ENCODE peak calls at places on chromosomes 3 and 15, in seven cellular contexts. Q is RPMI8226, R is KG1, K is LHCN-M2, U is NCI-H2081 treated with DMSO at 0.1 percent for 48 hours, D is brain pericyte, T is caudate nucleus. X is an unnamed sample.

GRCh38 chr15:95872366-95872771 is 458.1 kb upstream of the NR2F2 start:
- DNase-seq in Q (no peak), R (no peak), K (peak), U (no peak), D (no peak), T (no peak), X (no peak)

GRCh38 chr3:197791120-197792018 is at the start of gene LRCH3:
- DNase-seq in Q (peak), R (peak), K (peak), U (peak), D (peak), T (peak), X (peak)

GRCh38 chr3:133283958-133284807 is 115.7 kb upstream of the BFSP2 start:
- DNase-seq in Q (no peak), R (no peak), K (no peak), U (no peak), D (no peak), T (no peak), X (no peak)

GRCh38 chr3:126022741-126023359 is 53.9 kb downstream of the ROPN1B start:
- DNase-seq in Q (no peak), R (no peak), K (no peak), U (no peak), D (no peak), T (no peak), X (no peak)

GRCh38 chr3:150401285-150401684 is 6.8 kb upstream of the TSC22D2 start:
- DNase-seq in Q (no peak), R (no peak), K (no peak), U (no peak), D (no peak), T (no peak), X (no peak)

GRCh38 chr15:58355965-58356358 is 75.8 kb upstream of the LIPC start:
- DNase-seq in Q (no peak), R (no peak), K (no peak), U (no peak), D (no peak), T (no peak), X (no peak)

GRCh38 chr15:58185439-58185838 is 47.3 kb downstream of the AQP9 start:
- DNase-seq in Q (no peak), R (no peak), K (peak), U (no peak), D (no peak), T (no peak), X (no peak)

GRCh38 chr3:79769234-79769633 is 1.4 kb upstream of the ROBO1 start:
- DNase-seq in Q (no peak), R (no peak), K (no peak), U (no peak), D (no peak), T (no peak), X (no peak)

GRCh38 chr15:32870240-32871033 is 152.6 kb downstream of the GREM1 start:
- DNase-seq in Q (no peak), R (no peak), K (peak), U (no peak), D (peak), T (no peak), X (no peak)

GRCh38 chr3:146050700-146051099 is 110.3 kb downstream of the PLOD2 start:
- DNase-seq in Q (no peak), R (no peak), K (peak), U (no peak), D (no peak), T (no peak), X (no peak)

GRCh38 chr3:60322334-60322856 is 928.9 kb downstream of the FHIT start:
- DNase-seq in Q (no peak), R (no peak), K (no peak), U (no peak), D (no peak), T (no peak), X (no peak)

GRCh38 chr3:71454513-71455423 is 128.8 kb downstream of the FOXP1 start:
- DNase-seq in Q (no peak), R (no peak), K (no peak), U (no peak), D (no peak), T (no peak), X (no peak)

GRCh38 chr3:194168994-194169393 is 33.0 kb downstream of the HES1 start:
- DNase-seq in Q (no peak), R (no peak), K (no peak), U (no peak), D (no peak), T (no peak), X (no peak)

GRCh38 chr3:72317491-72317890 is 530.8 kb downstream of the SHQ1 start:
- DNase-seq in Q (no peak), R (no peak), K (no peak), U (no peak), D (no peak), T (no peak), X (no peak)

GRCh38 chr3:127404614-127405598 is 117.1 kb upstream of the PRR20G start:
- DNase-seq in Q (no peak), R (no peak), K (no peak), U (no peak), D (no peak), T (no peak), X (peak)

GRCh38 chr15:86444527-86444926 is 364.9 kb downstream of the AGBL1 start:
- DNase-seq in Q (no peak), R (no peak), K (no peak), U (no peak), D (no peak), T (no peak), X (no peak)

GRCh38 chr15:64527263-64527984 is 67.0 kb downstream of the ZNF609 start:
- DNase-seq in Q (no peak), R (no peak), K (peak), U (no peak), D (no peak), T (no peak), X (no peak)

GRCh38 chr3:172627057-172627809 is 83.6 kb downstream of the NCEH1 start:
- DNase-seq in Q (no peak), R (no peak), K (no peak), U (no peak), D (no peak), T (no peak), X (no peak)

GRCh38 chr15:69414702-69415161 is 583 bp downstream of the KIF23 start:
- DNase-seq in Q (peak), R (no peak), K (peak), U (no peak), D (no peak), T (no peak), X (no peak)

GRCh38 chr3:12869025-12869695 is 27.8 kb upstream of the RPL32 start:
- DNase-seq in Q (peak), R (no peak), K (no peak), U (no peak), D (no peak), T (no peak), X (no peak)

GRCh38 chr3:149512073-149512782 is 37.7 kb downstream of the TM4SF4 start:
- DNase-seq in Q (peak), R (peak), K (peak), U (peak), D (no peak), T (no peak), X (peak)

GRCh38 chr3:87367752-87368151 is 91.4 kb upstream of the POU1F1 start:
- DNase-seq in Q (no peak), R (no peak), K (no peak), U (no peak), D (no peak), T (no peak), X (no peak)

GRCh38 chr3:127779747-127780146 is 42.6 kb downstream of the MGLL start:
- DNase-seq in Q (peak), R (no peak), K (peak), U (no peak), D (no peak), T (no peak), X (no peak)

GRCh38 chr15:42650208-42651066 is 75.0 kb downstream of the STARD9 start:
- DNase-seq in Q (peak), R (peak), K (peak), U (peak), D (peak), T (no peak), X (peak)

GRCh38 chr3:152443212-152444023 is 174.7 kb downstream of the MBNL1 start:
- DNase-seq in Q (no peak), R (no peak), K (no peak), U (no peak), D (no peak), T (no peak), X (no peak)

GRCh38 chr15:72353266-72353665 is 22.5 kb downstream of the HEXA start:
- DNase-seq in Q (no peak), R (no peak), K (peak), U (no peak), D (no peak), T (no peak), X (no peak)

GRCh38 chr3:156360116-156360515 is 194.8 kb downstream of the SSR3 start:
- DNase-seq in Q (no peak), R (no peak), K (no peak), U (no peak), D (no peak), T (no peak), X (no peak)

GRCh38 chr15:45129651-45130129 is at the start of the genes DUOX1 and DUOXA1:
- DNase-seq in Q (no peak), R (no peak), K (no peak), U (no peak), D (no peak), T (no peak), X (no peak)

GRCh38 chr15:67083135-67083766 is 17.8 kb downstream of the SMAD3 start:
- DNase-seq in Q (no peak), R (no peak), K (no peak), U (no peak), D (no peak), T (no peak), X (no peak)

GRCh38 chr3:44962606-44963393 is 13.2 kb downstream of the ZDHHC3 start:
- DNase-seq in Q (no peak), R (no peak), K (no peak), U (no peak), D (no peak), T (no peak), X (no peak)

GRCh38 chr3:135503429-135504083 is 462.0 kb upstream of the PPP2R3A start:
- DNase-seq in Q (peak), R (no peak), K (peak), U (peak), D (no peak), T (peak), X (peak)

GRCh38 chr3:156749244-156749643 is 74.9 kb downstream of the TIPARP start:
- DNase-seq in Q (no peak), R (no peak), K (peak), U (no peak), D (no peak), T (no peak), X (no peak)

GRCh38 chr3:172246107-172246870 is 202.0 kb downstream of the GHSR start:
- DNase-seq in Q (no peak), R (no peak), K (peak), U (no peak), D (no peak), T (no peak), X (no peak)

X was measured in dorsolateral prefrontal cortex.